ENCODE peak calls at places on chromosomes 2 and 18, in seven cellular contexts. I, Q, O, G, B, M and L are unnamed samples.

GRCh38 chr2:69138793-69139510 is 126.0 kb downstream of the ANTXR1 start:
- DNase-seq in B (peak), Q (no peak), O (no peak), I (no peak), G (no peak), M (peak), L (no peak)

GRCh38 chr2:58428286-58428552 is 187.1 kb upstream of the FANCL start:
- DNase-seq in Q (no peak), I (no peak), B (peak), O (no peak), G (no peak), M (no peak), L (no peak)

GRCh38 chr2:17386771-17387170 is 131.5 kb downstream of the RAD51AP2 start:
- DNase-seq in Q (no peak), O (no peak), M (no peak), G (no peak), B (no peak), I (no peak), L (no peak)

GRCh38 chr2:189412330-189412953 is 28.8 kb upstream of the WDR75 start:
- DNase-seq in B (peak), I (peak), G (peak), O (peak), M (no peak), Q (no peak), L (no peak)

GRCh38 chr2:1893856-1894255 is 149.5 kb upstream of the PXDN start:
- DNase-seq in O (no peak), I (no peak), B (no peak), Q (no peak), M (no peak), G (no peak), L (no peak)

GRCh38 chr18:35334183-35334582 is 10.0 kb downstream of the ZNF24 start:
- DNase-seq in I (no peak), O (no peak), B (no peak), G (no peak), M (no peak), Q (no peak), L (no peak)

GRCh38 chr2:56179931-56180330 is 3.9 kb upstream of the CCDC85A start:
- DNase-seq in G (no peak), Q (no peak), M (no peak), I (no peak), O (no peak), B (no peak), L (no peak)

GRCh38 chr2:175002547-175003274 is 2.5 kb downstream of the CHN1 start:
- DNase-seq in Q (no peak), M (no peak), G (no peak), I (no peak), O (no peak), B (no peak), L (no peak)

GRCh38 chr2:58702302-58702696 is 461.2 kb upstream of the FANCL start:
- DNase-seq in G (no peak), Q (no peak), M (no peak), B (no peak), O (no peak), I (no peak), L (no peak)